ENCODE peak calls at places on chromosomes 13 and 19, in nine cellular contexts. One of them, this sample, is unnamed.

GRCh38 chr13:41352935-41353801 is 42.1 kb downstream of the NAA16 start:
- DNase-seq in RCC 7860: peak
- DNase-seq in EL: peak
- DNase-seq in cardiac muscle cell: peak
- DNase-seq in ovary: no peak
- DNase-seq in NCI-H1436: no peak
- DNase-seq in DMS79: peak
- DNase-seq in T follicular helper cell: peak
- DNase-seq in stimulated activated CD4-positive, alpha-beta T cell treated with anti-CD3 and anti-CD28 coated beads, Interleukin-15, amount 100 ng/mL, for 1 hour: no peak
- DNase-seq in this sample: peak

GRCh38 chr13:50644081-50644871 is 199.2 kb downstream of the DLEU7 start:
- DNase-seq in RCC 7860: no peak
- DNase-seq in EL: peak
- DNase-seq in cardiac muscle cell: no peak
- DNase-seq in ovary: no peak
- DNase-seq in NCI-H1436: no peak
- DNase-seq in DMS79: no peak
- DNase-seq in T follicular helper cell: no peak
- DNase-seq in stimulated activated CD4-positive, alpha-beta T cell treated with anti-CD3 and anti-CD28 coated beads, Interleukin-15, amount 100 ng/mL, for 1 hour: no peak
- DNase-seq in this sample: no peak

GRCh38 chr19:17289489-17289888 is 7.8 kb downstream of the ANKLE1 start:
- DNase-seq in RCC 7860: no peak
- DNase-seq in EL: peak
- DNase-seq in cardiac muscle cell: peak
- DNase-seq in ovary: peak
- DNase-seq in NCI-H1436: no peak
- DNase-seq in DMS79: no peak
- DNase-seq in T follicular helper cell: no peak
- DNase-seq in stimulated activated CD4-positive, alpha-beta T cell treated with anti-CD3 and anti-CD28 coated beads, Interleukin-15, amount 100 ng/mL, for 1 hour: peak
- DNase-seq in this sample: peak

GRCh38 chr13:78341032-78341431 is 262.3 kb downstream of the POU4F1 start:
- DNase-seq in RCC 7860: no peak
- DNase-seq in EL: no peak
- DNase-seq in cardiac muscle cell: no peak
- DNase-seq in ovary: no peak
- DNase-seq in NCI-H1436: no peak
- DNase-seq in DMS79: no peak
- DNase-seq in T follicular helper cell: no peak
- DNase-seq in stimulated activated CD4-positive, alpha-beta T cell treated with anti-CD3 and anti-CD28 coated beads, Interleukin-15, amount 100 ng/mL, for 1 hour: no peak
- DNase-seq in this sample: no peak

GRCh38 chr13:94154362-94154761 is 325.1 kb downstream of the DCT start:
- DNase-seq in RCC 7860: no peak
- DNase-seq in EL: peak
- DNase-seq in cardiac muscle cell: no peak
- DNase-seq in ovary: no peak
- DNase-seq in NCI-H1436: no peak
- DNase-seq in DMS79: no peak
- DNase-seq in T follicular helper cell: no peak
- DNase-seq in stimulated activated CD4-positive, alpha-beta T cell treated with anti-CD3 and anti-CD28 coated beads, Interleukin-15, amount 100 ng/mL, for 1 hour: no peak
- DNase-seq in this sample: peak

GRCh38 chr13:108020027-108020426 is 195.3 kb downstream of the LIG4 start:
- DNase-seq in RCC 7860: no peak
- DNase-seq in EL: no peak
- DNase-seq in cardiac muscle cell: no peak
- DNase-seq in ovary: no peak
- DNase-seq in NCI-H1436: no peak
- DNase-seq in DMS79: no peak
- DNase-seq in T follicular helper cell: no peak
- DNase-seq in stimulated activated CD4-positive, alpha-beta T cell treated with anti-CD3 and anti-CD28 coated beads, Interleukin-15, amount 100 ng/mL, for 1 hour: no peak
- DNase-seq in this sample: no peak

GRCh38 chr13:101714195-101714594 is 261.7 kb downstream of the ITGBL1 start:
- DNase-seq in RCC 7860: no peak
- DNase-seq in EL: no peak
- DNase-seq in cardiac muscle cell: no peak
- DNase-seq in ovary: no peak
- DNase-seq in NCI-H1436: no peak
- DNase-seq in DMS79: no peak
- DNase-seq in T follicular helper cell: no peak
- DNase-seq in stimulated activated CD4-positive, alpha-beta T cell treated with anti-CD3 and anti-CD28 coated beads, Interleukin-15, amount 100 ng/mL, for 1 hour: no peak
- DNase-seq in this sample: no peak

GRCh38 chr19:13006431-13007281 is 11.4 kb downstream of the NFIX start:
- DNase-seq in RCC 7860: no peak
- DNase-seq in EL: no peak
- DNase-seq in cardiac muscle cell: no peak
- DNase-seq in ovary: peak
- DNase-seq in NCI-H1436: no peak
- DNase-seq in DMS79: no peak
- DNase-seq in T follicular helper cell: no peak
- DNase-seq in stimulated activated CD4-positive, alpha-beta T cell treated with anti-CD3 and anti-CD28 coated beads, Interleukin-15, amount 100 ng/mL, for 1 hour: no peak
- DNase-seq in this sample: no peak

GRCh38 chr13:65555973-65556372 is 1674.2 kb downstream of the PCDH9 start:
- DNase-seq in RCC 7860: no peak
- DNase-seq in EL: no peak
- DNase-seq in cardiac muscle cell: no peak
- DNase-seq in ovary: no peak
- DNase-seq in NCI-H1436: peak
- DNase-seq in DMS79: no peak
- DNase-seq in T follicular helper cell: no peak
- DNase-seq in stimulated activated CD4-positive, alpha-beta T cell treated with anti-CD3 and anti-CD28 coated beads, Interleukin-15, amount 100 ng/mL, for 1 hour: no peak
- DNase-seq in this sample: no peak

GRCh38 chr13:112705286-112705685 is 15.4 kb downstream of the ATP11A start:
- DNase-seq in RCC 7860: no peak
- DNase-seq in EL: no peak
- DNase-seq in cardiac muscle cell: no peak
- DNase-seq in ovary: no peak
- DNase-seq in NCI-H1436: no peak
- DNase-seq in DMS79: no peak
- DNase-seq in T follicular helper cell: no peak
- DNase-seq in stimulated activated CD4-positive, alpha-beta T cell treated with anti-CD3 and anti-CD28 coated beads, Interleukin-15, amount 100 ng/mL, for 1 hour: no peak
- DNase-seq in this sample: no peak

GRCh38 chr13:99647593-99647980 is 146.3 kb downstream of the TM9SF2 start:
- DNase-seq in RCC 7860: no peak
- DNase-seq in EL: no peak
- DNase-seq in cardiac muscle cell: no peak
- DNase-seq in ovary: no peak
- DNase-seq in NCI-H1436: no peak
- DNase-seq in DMS79: no peak
- DNase-seq in T follicular helper cell: no peak
- DNase-seq in stimulated activated CD4-positive, alpha-beta T cell treated with anti-CD3 and anti-CD28 coated beads, Interleukin-15, amount 100 ng/mL, for 1 hour: no peak
- DNase-seq in this sample: no peak

GRCh38 chr13:60590775-60591174 is 193.8 kb downstream of the TDRD3 start:
- DNase-seq in RCC 7860: no peak
- DNase-seq in EL: no peak
- DNase-seq in cardiac muscle cell: no peak
- DNase-seq in ovary: no peak
- DNase-seq in NCI-H1436: no peak
- DNase-seq in DMS79: no peak
- DNase-seq in T follicular helper cell: no peak
- DNase-seq in stimulated activated CD4-positive, alpha-beta T cell treated with anti-CD3 and anti-CD28 coated beads, Interleukin-15, amount 100 ng/mL, for 1 hour: no peak
- DNase-seq in this sample: no peak

GRCh38 chr19:11763611-11764010 is 3.2 kb upstream of the ZNF441 start:
- DNase-seq in RCC 7860: no peak
- DNase-seq in EL: no peak
- DNase-seq in cardiac muscle cell: no peak
- DNase-seq in ovary: no peak
- DNase-seq in NCI-H1436: no peak
- DNase-seq in DMS79: no peak
- DNase-seq in T follicular helper cell: no peak
- DNase-seq in stimulated activated CD4-positive, alpha-beta T cell treated with anti-CD3 and anti-CD28 coated beads, Interleukin-15, amount 100 ng/mL, for 1 hour: no peak
- DNase-seq in this sample: no peak

GRCh38 chr19:48625891-48626327 is 6.6 kb downstream of the SPHK2 start:
- DNase-seq in RCC 7860: no peak
- DNase-seq in EL: no peak
- DNase-seq in cardiac muscle cell: no peak
- DNase-seq in ovary: peak
- DNase-seq in NCI-H1436: no peak
- DNase-seq in DMS79: no peak
- DNase-seq in T follicular helper cell: no peak
- DNase-seq in stimulated activated CD4-positive, alpha-beta T cell treated with anti-CD3 and anti-CD28 coated beads, Interleukin-15, amount 100 ng/mL, for 1 hour: no peak
- DNase-seq in this sample: no peak

GRCh38 chr19:4575267-4575793 is 15.8 kb upstream of the SEMA6B start:
- DNase-seq in RCC 7860: peak
- DNase-seq in EL: peak
- DNase-seq in cardiac muscle cell: peak
- DNase-seq in ovary: peak
- DNase-seq in NCI-H1436: no peak
- DNase-seq in DMS79: peak
- DNase-seq in T follicular helper cell: no peak
- DNase-seq in stimulated activated CD4-positive, alpha-beta T cell treated with anti-CD3 and anti-CD28 coated beads, Interleukin-15, amount 100 ng/mL, for 1 hour: no peak
- DNase-seq in this sample: peak

GRCh38 chr13:30898721-30899188 is 7.3 kb upstream of the MEDAG start:
- DNase-seq in RCC 7860: no peak
- DNase-seq in EL: peak
- DNase-seq in cardiac muscle cell: no peak
- DNase-seq in ovary: no peak
- DNase-seq in NCI-H1436: no peak
- DNase-seq in DMS79: no peak
- DNase-seq in T follicular helper cell: no peak
- DNase-seq in stimulated activated CD4-positive, alpha-beta T cell treated with anti-CD3 and anti-CD28 coated beads, Interleukin-15, amount 100 ng/mL, for 1 hour: no peak
- DNase-seq in this sample: peak

GRCh38 chr19:1945899-1946298 is 4.9 kb downstream of the CSNK1G2 start:
- DNase-seq in RCC 7860: no peak
- DNase-seq in EL: peak
- DNase-seq in cardiac muscle cell: peak
- DNase-seq in ovary: peak
- DNase-seq in NCI-H1436: peak
- DNase-seq in DMS79: no peak
- DNase-seq in T follicular helper cell: peak
- DNase-seq in stimulated activated CD4-positive, alpha-beta T cell treated with anti-CD3 and anti-CD28 coated beads, Interleukin-15, amount 100 ng/mL, for 1 hour: no peak
- DNase-seq in this sample: no peak

GRCh38 chr19:14758816-14759215 is 19.5 kb downstream of the ADGRE2 start:
- DNase-seq in RCC 7860: no peak
- DNase-seq in EL: no peak
- DNase-seq in cardiac muscle cell: no peak
- DNase-seq in ovary: no peak
- DNase-seq in NCI-H1436: peak
- DNase-seq in DMS79: peak
- DNase-seq in T follicular helper cell: no peak
- DNase-seq in stimulated activated CD4-positive, alpha-beta T cell treated with anti-CD3 and anti-CD28 coated beads, Interleukin-15, amount 100 ng/mL, for 1 hour: no peak
- DNase-seq in this sample: no peak

GRCh38 chr13:46613409-46614049 is 60.6 kb downstream of the LRCH1 start:
- DNase-seq in RCC 7860: no peak
- DNase-seq in EL: no peak
- DNase-seq in cardiac muscle cell: no peak
- DNase-seq in ovary: no peak
- DNase-seq in NCI-H1436: no peak
- DNase-seq in DMS79: no peak
- DNase-seq in T follicular helper cell: no peak
- DNase-seq in stimulated activated CD4-positive, alpha-beta T cell treated with anti-CD3 and anti-CD28 coated beads, Interleukin-15, amount 100 ng/mL, for 1 hour: no peak
- DNase-seq in this sample: no peak

GRCh38 chr13:21426238-21426637 is 32.9 kb downstream of the ZDHHC20 start:
- DNase-seq in RCC 7860: no peak
- DNase-seq in EL: no peak
- DNase-seq in cardiac muscle cell: no peak
- DNase-seq in ovary: no peak
- DNase-seq in NCI-H1436: no peak
- DNase-seq in DMS79: no peak
- DNase-seq in T follicular helper cell: no peak
- DNase-seq in stimulated activated CD4-positive, alpha-beta T cell treated with anti-CD3 and anti-CD28 coated beads, Interleukin-15, amount 100 ng/mL, for 1 hour: no peak
- DNase-seq in this sample: no peak

GRCh38 chr19:1255186-1256161 is 7.1 kb downstream of the MIDN start:
- DNase-seq in RCC 7860: no peak
- DNase-seq in EL: no peak
- DNase-seq in cardiac muscle cell: no peak
- DNase-seq in ovary: no peak
- DNase-seq in NCI-H1436: no peak
- DNase-seq in DMS79: no peak
- DNase-seq in T follicular helper cell: no peak
- DNase-seq in stimulated activated CD4-positive, alpha-beta T cell treated with anti-CD3 and anti-CD28 coated beads, Interleukin-15, amount 100 ng/mL, for 1 hour: no peak
- DNase-seq in this sample: no peak

GRCh38 chr13:89783221-89783755 is 1564.2 kb upstream of the MIR17HG start:
- DNase-seq in RCC 7860: no peak
- DNase-seq in EL: no peak
- DNase-seq in cardiac muscle cell: no peak
- DNase-seq in ovary: no peak
- DNase-seq in NCI-H1436: no peak
- DNase-seq in DMS79: no peak
- DNase-seq in T follicular helper cell: no peak
- DNase-seq in stimulated activated CD4-positive, alpha-beta T cell treated with anti-CD3 and anti-CD28 coated beads, Interleukin-15, amount 100 ng/mL, for 1 hour: no peak
- DNase-seq in this sample: no peak

GRCh38 chr19:13718733-13719132 is 45.6 kb upstream of the MRI1 start:
- DNase-seq in RCC 7860: peak
- DNase-seq in EL: peak
- DNase-seq in cardiac muscle cell: peak
- DNase-seq in ovary: no peak
- DNase-seq in NCI-H1436: peak
- DNase-seq in DMS79: peak
- DNase-seq in T follicular helper cell: no peak
- DNase-seq in stimulated activated CD4-positive, alpha-beta T cell treated with anti-CD3 and anti-CD28 coated beads, Interleukin-15, amount 100 ng/mL, for 1 hour: no peak
- DNase-seq in this sample: peak

GRCh38 chr13:36718686-36719085 is 44.9 kb downstream of the SERTM1 start:
- DNase-seq in RCC 7860: no peak
- DNase-seq in EL: no peak
- DNase-seq in cardiac muscle cell: no peak
- DNase-seq in ovary: no peak
- DNase-seq in NCI-H1436: no peak
- DNase-seq in DMS79: no peak
- DNase-seq in T follicular helper cell: no peak
- DNase-seq in stimulated activated CD4-positive, alpha-beta T cell treated with anti-CD3 and anti-CD28 coated beads, Interleukin-15, amount 100 ng/mL, for 1 hour: no peak
- DNase-seq in this sample: peak

GRCh38 chr13:111429064-111429558 is 108.7 kb downstream of the TEX29 start:
- DNase-seq in RCC 7860: no peak
- DNase-seq in EL: peak
- DNase-seq in cardiac muscle cell: peak
- DNase-seq in ovary: no peak
- DNase-seq in NCI-H1436: peak
- DNase-seq in DMS79: no peak
- DNase-seq in T follicular helper cell: peak
- DNase-seq in stimulated activated CD4-positive, alpha-beta T cell treated with anti-CD3 and anti-CD28 coated beads, Interleukin-15, amount 100 ng/mL, for 1 hour: no peak
- DNase-seq in this sample: peak

This sample was measured in fibroblast of the aortic adventitia.